ENCODE peak calls at places on chromosome 17, in four cellular contexts. V is nephron progenitor cell, M is hippocampal formation, H is dorsolateral prefrontal cortex. X is an unnamed sample.

GRCh38 chr17:78803161-78803845 is 21.2 kb upstream of the CYTH1 start:
- DNase-seq in V (no peak), M (no peak), H (no peak), X (no peak)

GRCh38 chr17:48626470-48627241 is 498 bp upstream of the HOXB9 start:
- DNase-seq in V (peak; percentile 90), M (no peak), H (no peak), X (peak; percentile 67)

GRCh38 chr17:58527949-58528348 is 13.5 kb upstream of the MTMR4 start:
- DNase-seq in V (no peak), M (peak; percentile 89), H (peak; percentile 92), X (no peak)

GRCh38 chr17:52159159-52159809 is 770 bp upstream of the CA10 start:
- DNase-seq in V (no peak), M (no peak), H (no peak), X (no peak)

GRCh38 chr17:56810286-56810781 is 23.4 kb downstream of the C17orf67 start:
- DNase-seq in V (no peak), M (no peak), H (no peak), X (no peak)

GRCh38 chr17:76623271-76624146 is 20.0 kb downstream of the ST6GALNAC1 start:
- DNase-seq in V (peak; percentile 87), M (peak; percentile 60), H (peak; percentile 63), X (peak; percentile 89)

GRCh38 chr17:47225436-47225858 is 16.3 kb downstream of the MYL4 start:
- DNase-seq in V (no peak), M (no peak), H (no peak), X (no peak)

GRCh38 chr17:62105361-62105760 is 40.3 kb upstream of the MED13 start:
- DNase-seq in V (no peak), M (no peak), H (no peak), X (no peak)

GRCh38 chr17:60640503-60640902 is 37.1 kb upstream of the BCAS3 start:
- DNase-seq in V (no peak), M (no peak), H (no peak), X (peak; percentile 14)

GRCh38 chr17:49910094-49910857 is 58.7 kb upstream of the DLX4 start:
- DNase-seq in V (peak; percentile 58), M (no peak), H (no peak), X (peak; percentile 82)

GRCh38 chr17:30957741-30958140 is 13.1 kb upstream of the RNF135 start:
- DNase-seq in V (no peak), M (no peak), H (no peak), X (no peak)

GRCh38 chr17:59777033-59777432 is 69.6 kb downstream of the VMP1 start:
- DNase-seq in V (no peak), M (no peak), H (no peak), X (no peak)

GRCh38 chr17:670286-670685 is 44.4 kb downstream of the VPS53 start:
- DNase-seq in V (no peak), M (no peak), H (no peak), X (no peak)

GRCh38 chr17:78127240-78127887 is 1.2 kb downstream of the TMC6 start:
- DNase-seq in V (peak; percentile 70), M (peak; percentile 86), H (peak; percentile 92), X (no peak)

GRCh38 chr17:2897605-2898004 is 101.4 kb downstream of the RAP1GAP2 start:
- DNase-seq in V (no peak), M (no peak), H (no peak), X (no peak)

GRCh38 chr17:17398928-17399926 is 77.6 kb upstream of the MED9 start:
- DNase-seq in V (no peak), M (no peak), H (no peak), X (no peak)

GRCh38 chr17:21174719-21175118 is 39.2 kb downstream of the TMEM11 start:
- DNase-seq in V (no peak), M (no peak), H (no peak), X (no peak)

GRCh38 chr17:42365136-42365535 is 23.1 kb downstream of the STAT3 start:
- DNase-seq in V (no peak), M (no peak), H (no peak), X (no peak)

GRCh38 chr17:50363217-50364060 is 9.5 kb downstream of the MRPL27 start:
- DNase-seq in V (peak; percentile 65), M (peak; percentile 73), H (peak; percentile 80), X (peak; percentile 95)

GRCh38 chr17:29347831-29348281 is 42.3 kb upstream of the TAOK1 start:
- DNase-seq in V (no peak), M (no peak), H (no peak), X (no peak)

GRCh38 chr17:37742114-37742761 is 2.6 kb downstream of the HNF1B start:
- DNase-seq in V (peak; percentile 49), M (no peak), H (no peak), X (peak; percentile 66)

GRCh38 chr17:50129303-50129945 is 536 bp downstream of the SAMD14 start:
- DNase-seq in V (peak; percentile 73), M (no peak), H (no peak), X (peak; percentile 70)

GRCh38 chr17:63945851-63946439 is 13.8 kb upstream of the CD79B start:
- DNase-seq in V (peak; percentile 70), M (no peak), H (no peak), X (no peak)

GRCh38 chr17:50189396-50190277 is 11.8 kb downstream of the COL1A1 start:
- DNase-seq in V (no peak), M (no peak), H (no peak), X (no peak)

GRCh38 chr17:48729335-48730239 is 1.0 kb upstream of the HOXB13 start:
- DNase-seq in V (no peak), M (no peak), H (no peak), X (no peak)

GRCh38 chr17:78438694-78439325 is 60.4 kb downstream of the PGS1 start:
- DNase-seq in V (no peak), M (no peak), H (no peak), X (no peak)

GRCh38 chr17:55388842-55389241 is 32.8 kb downstream of the MMD start:
- DNase-seq in V (no peak), M (peak; percentile 37), H (peak; percentile 38), X (no peak)

GRCh38 chr17:31581022-31581483 is 189.6 kb downstream of the RAB11FIP4 start:
- DNase-seq in V (no peak), M (no peak), H (peak; percentile 60), X (peak; percentile 58)

GRCh38 chr17:8963017-8963416 is 2.5 kb downstream of the PIK3R5 start:
- DNase-seq in V (no peak), M (no peak), H (no peak), X (no peak)

GRCh38 chr17:60792250-60792898 is 114.7 kb downstream of the BCAS3 start:
- DNase-seq in V (no peak), M (no peak), H (no peak), X (no peak)

GRCh38 chr17:81251091-81251942 is 12.2 kb downstream of the NDUFAF8 start:
- DNase-seq in V (no peak), M (no peak), H (no peak), X (no peak)

GRCh38 chr17:29143894-29144293 is 36.3 kb downstream of the MYO18A start:
- DNase-seq in V (peak; percentile 35), M (no peak), H (no peak), X (no peak)

X was measured in iPS-NIHi11.